ENCODE peak calls at places on chromosomes 2 and 18, in nine cellular contexts. X is IMR-90; K is ascending aorta; I is uterus; B is osteoblast; G is pancreas; M is CD8-positive, alpha-beta T cell; W is NT2/D1; R is Caco-2. H is an unnamed sample.
A peak's percentile ranks its signal among the peaks of the same experiment; 100 is the strongest.

GRCh38 chr18:56835331-56835730 is 184.2 kb downstream of the WDR7 start:
- DNase-seq in X (no peak), K (no peak), I (no peak), B (no peak), G (no peak), M (no peak), W (no peak), R (no peak), H (no peak)

GRCh38 chr2:64779117-64779690 is 125.5 kb upstream of the SERTAD2 start:
- DNase-seq in X (peak; percentile 90), K (no peak), I (no peak), B (peak; percentile 85), G (no peak), M (no peak), W (no peak), R (no peak), H (no peak)

GRCh38 chr2:101357386-101357785 is 29.9 kb downstream of the CREG2 start:
- DNase-seq in X (peak; percentile 48), K (no peak), I (no peak), B (no peak), G (no peak), M (no peak), W (no peak), R (no peak), H (no peak)

GRCh38 chr2:31765078-31765835 is 184.5 kb upstream of the SRD5A2 start:
- DNase-seq in X (no peak), K (no peak), I (no peak), B (no peak), G (no peak), M (no peak), W (no peak), R (no peak), H (no peak)

GRCh38 chr18:49045585-49045984 is 94.8 kb upstream of the SMAD7 start:
- DNase-seq in X (no peak), K (no peak), I (no peak), B (no peak), G (no peak), M (no peak), W (no peak), R (no peak), H (no peak)

GRCh38 chr2:129437775-129438174 is 541.7 kb upstream of the RAB6C start:
- DNase-seq in X (no peak), K (no peak), I (no peak), B (no peak), G (no peak), M (no peak), W (no peak), R (no peak), H (no peak)

GRCh38 chr2:15687720-15688119 is 96.1 kb downstream of the DDX1 start:
- DNase-seq in X (no peak), K (no peak), I (no peak), B (no peak), G (no peak), M (no peak), W (no peak), R (no peak), H (no peak)

GRCh38 chr2:113755690-113756063 is 765 bp downstream of the SLC35F5 start:
- DNase-seq in X (peak; percentile 17), K (no peak), I (no peak), B (peak; percentile 35), G (no peak), M (no peak), W (no peak), R (no peak), H (peak; percentile 31)

GRCh38 chr18:37742436-37742835 is 176.8 kb upstream of the CELF4 start:
- DNase-seq in X (no peak), K (no peak), I (no peak), B (no peak), G (no peak), M (no peak), W (peak; percentile 25), R (no peak), H (no peak)

GRCh38 chr2:202950592-202950991 is 38.5 kb downstream of the CARF start:
- DNase-seq in X (peak; percentile 43), K (no peak), I (no peak), B (no peak), G (no peak), M (no peak), W (no peak), R (no peak), H (no peak)

GRCh38 chr2:128589681-128590080 is 271.0 kb upstream of the HS6ST1 start:
- DNase-seq in X (no peak), K (no peak), I (no peak), B (no peak), G (no peak), M (no peak), W (no peak), R (no peak), H (no peak)

GRCh38 chr2:157843935-157844334 is 32.2 kb downstream of the ACVR1 start:
- DNase-seq in X (no peak), K (no peak), I (no peak), B (no peak), G (no peak), M (no peak), W (no peak), R (no peak), H (no peak)

GRCh38 chr2:240363718-240364581 is 71.5 kb upstream of the GPC1 start:
- DNase-seq in X (no peak), K (no peak), I (no peak), B (peak; percentile 94), G (peak; percentile 37), M (no peak), W (no peak), R (no peak), H (no peak)

GRCh38 chr2:187499941-187500532 is 52.0 kb upstream of the CALCRL start:
- DNase-seq in X (peak; percentile 66), K (no peak), I (peak; percentile 55), B (no peak), G (no peak), M (no peak), W (peak; percentile 43), R (peak; percentile 52), H (peak; percentile 59)

GRCh38 chr2:67733517-67733916 is 329.3 kb downstream of the C1D start:
- DNase-seq in X (no peak), K (no peak), I (no peak), B (no peak), G (peak; percentile 56), M (no peak), W (peak; percentile 22), R (peak; percentile 37), H (no peak)

GRCh38 chr18:3451989-3452749 is 2.2 kb downstream of the TGIF1 start:
- DNase-seq in X (peak; percentile 69), K (no peak), I (peak; percentile 73), B (peak; percentile 48), G (peak; percentile 71), M (peak; percentile 35), W (no peak), R (peak; percentile 71), H (peak; percentile 66)

GRCh38 chr2:202377308-202377736 is 1.2 kb downstream of the BMPR2 start:
- DNase-seq in X (peak; percentile 30), K (no peak), I (peak; percentile 24), B (peak; percentile 81), G (peak; percentile 79), M (no peak), W (no peak), R (peak; percentile 44), H (no peak)

GRCh38 chr2:141041281-141041680 is 1089.5 kb downstream of the LRP1B start:
- DNase-seq in X (peak; percentile 36), K (no peak), I (no peak), B (no peak), G (no peak), M (no peak), W (no peak), R (no peak), H (no peak)

GRCh38 chr2:204432196-204432595 is 113.1 kb upstream of the PARD3B start:
- DNase-seq in X (no peak), K (no peak), I (no peak), B (no peak), G (no peak), M (no peak), W (no peak), R (no peak), H (no peak)

GRCh38 chr2:204437334-204437733 is 107.9 kb upstream of the PARD3B start:
- DNase-seq in X (no peak), K (no peak), I (no peak), B (no peak), G (no peak), M (no peak), W (no peak), R (no peak), H (no peak)

GRCh38 chr2:204437815-204438766 is 107.2 kb upstream of the PARD3B start:
- DNase-seq in X (no peak), K (no peak), I (no peak), B (peak; percentile 25), G (peak; percentile 34), M (no peak), W (peak; percentile 54), R (no peak), H (no peak)

GRCh38 chr2:204436267-204436666 is 109.0 kb upstream of the PARD3B start:
- DNase-seq in X (peak; percentile 43), K (no peak), I (no peak), B (no peak), G (no peak), M (no peak), W (no peak), R (no peak), H (no peak)

GRCh38 chr2:204434660-204435462 is 110.4 kb upstream of the PARD3B start:
- DNase-seq in X (peak; percentile 8), K (no peak), I (no peak), B (no peak), G (no peak), M (no peak), W (no peak), R (no peak), H (no peak)
- H3K9me3 ChIP-seq in X (peaks cover 4% of the 10 kb centered on the region), K (peaks cover 12% of the 10 kb centered on the region), I (no peaks in the 10 kb centered on the region), B (peaks cover 3% of the 10 kb centered on the region), G (no peaks in the 10 kb centered on the region), M (no peaks in the 10 kb centered on the region), W (peaks cover 13% of the 10 kb centered on the region), R (peaks cover 6% of the 10 kb centered on the region), H (peaks cover 2% of the 10 kb centered on the region)

DNA sequence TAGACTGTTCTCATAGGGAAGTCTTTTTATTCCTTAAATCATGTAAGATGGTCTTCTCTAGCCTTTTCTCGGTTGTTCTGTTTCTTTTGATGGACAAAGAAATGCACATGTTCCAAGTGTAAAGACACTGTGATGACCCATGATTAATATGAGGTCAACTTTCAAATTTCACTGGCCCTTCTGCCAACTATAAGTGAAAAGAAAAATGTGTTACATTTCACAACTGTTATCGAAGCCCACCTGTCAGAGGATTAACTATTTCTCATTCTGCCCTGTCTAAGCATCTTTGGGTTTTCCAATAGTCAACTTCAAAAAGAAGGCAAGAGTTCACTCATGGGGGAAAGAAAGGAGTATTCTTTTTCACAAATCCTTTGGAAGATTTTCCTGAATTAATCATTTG is 3.3 kb downstream of the RDH14 start:
- DNase-seq in X (no peak), K (no peak), I (no peak), B (no peak), G (no peak), M (no peak), W (no peak), R (no peak), H (no peak)
- H3K4me1 ChIP-seq in X (peaks cover 4% of the 10 kb centered on the region), K (peaks cover 33% of the 10 kb centered on the region), I (no peaks in the 10 kb centered on the region), B (peaks cover 41% of the 10 kb centered on the region), G (peaks cover 4% of the 10 kb centered on the region), M (peaks cover 22% of the 10 kb centered on the region), W (no peaks in the 10 kb centered on the region), R (peaks cover 8% of the 10 kb centered on the region), H (peaks cover 14% of the 10 kb centered on the region)

GRCh38 chr2:172516299-172516698 is 39.6 kb upstream of the PDK1 start:
- DNase-seq in X (peak; percentile 93), K (no peak), I (no peak), B (no peak), G (no peak), M (no peak), W (no peak), R (no peak), H (no peak)
- H3K9me3 ChIP-seq in X (peaks cover 21% of the 10 kb centered on the region), K (peaks cover 14% of the 10 kb centered on the region), I (no peaks in the 10 kb centered on the region), B (peaks cover 12% of the 10 kb centered on the region), G (no peaks in the 10 kb centered on the region), M (peaks cover 17% of the 10 kb centered on the region), W (peaks cover 56% of the 10 kb centered on the region), R (peaks cover 38% of the 10 kb centered on the region), H (no peaks in the 10 kb centered on the region)

GRCh38 chr2:217951091-217951490 is 51.7 kb downstream of the TNS1 start:
- DNase-seq in X (no peak), K (no peak), I (peak; percentile 30), B (peak; percentile 90), G (no peak), M (no peak), W (no peak), R (peak; percentile 33), H (no peak)
- H3K4me1 ChIP-seq in X (peaks cover 21% of the 10 kb centered on the region), K (peaks cover 84% of the 10 kb centered on the region), I (peaks cover 28% of the 10 kb centered on the region), B (peaks cover 8% of the 10 kb centered on the region), G (peaks cover 26% of the 10 kb centered on the region), M (no peaks in the 10 kb centered on the region), W (peaks cover 22% of the 10 kb centered on the region), R (peaks cover 52% of the 10 kb centered on the region), H (no peaks in the 10 kb centered on the region)

H was measured in HAP-1.